ENCODE peak calls at places on chromosomes 4 and X, in six cellular contexts. G is left cardiac atrium, A is glutamatergic neuron, Q is astrocyte of the hippocampus, S is iris pigment epithelial cell, C is PC-3. Z is an unnamed sample.

GRCh38 chr4:6441202-6441582 is 31.2 kb downstream of the PPP2R2C start:
- DNase-seq in A (no peak), G (no peak), Q (no peak), C (no peak), S (no peak), Z (no peak)

GRCh38 chr4:124854968-124855367 is 142.4 kb upstream of the ANKRD50 start:
- DNase-seq in C (no peak), G (no peak), S (peak; percentile 65), Q (peak; percentile 66), A (no peak), Z (no peak)

GRCh38 chr4:145339075-145339725 is 142.5 kb upstream of the SMAD1 start:
- DNase-seq in S (no peak), A (no peak), C (no peak), Q (no peak), G (no peak), Z (no peak)

GRCh38 chr4:166091914-166092510 is 219.0 kb downstream of the TLL1 start:
- DNase-seq in C (peak; percentile 64), A (no peak), Q (peak; percentile 55), S (peak; percentile 38), G (no peak), Z (no peak)

GRCh38 chr4:13911256-13911655 is 283.7 kb upstream of the BOD1L1 start:
- DNase-seq in Q (no peak), G (no peak), C (no peak), S (no peak), A (no peak), Z (no peak)

GRCh38 chr4:98626350-98626749 is 32.1 kb downstream of the TSPAN5 start:
- DNase-seq in Q (peak; percentile 93), A (no peak), G (peak; percentile 34), S (peak; percentile 96), C (peak; percentile 89), Z (no peak)

GRCh38 chr4:117596917-117597316 is 437.4 kb upstream of the NDST3 start:
- DNase-seq in G (no peak), Q (no peak), C (no peak), S (no peak), A (no peak), Z (no peak)

GRCh38 chrX:112961981-112962380 is 121.3 kb upstream of the AMOT start:
- DNase-seq in S (no peak), Q (peak; percentile 24), C (no peak), G (no peak), A (no peak), Z (no peak)

GRCh38 chrX:12975999-12976558 is 1.2 kb downstream of the TMSB4X start:
- DNase-seq in S (peak; percentile 43), G (peak; percentile 42), Q (peak; percentile 71), A (peak; percentile 49), C (peak; percentile 43), Z (no peak)

GRCh38 chr4:139171878-139172691 is 4.9 kb downstream of the ELF2 start:
- DNase-seq in G (no peak), A (no peak), S (peak; percentile 84), Q (peak; percentile 17), C (peak; percentile 54), Z (no peak)

GRCh38 chr4:150986085-150986484 is 29.0 kb downstream of the LRBA start:
- DNase-seq in S (no peak), G (no peak), A (no peak), Q (no peak), C (no peak), Z (no peak)

GRCh38 chr4:98612318-98613250 is 45.8 kb downstream of the TSPAN5 start:
- DNase-seq in Q (peak; percentile 52), G (no peak), A (no peak), S (no peak), C (no peak), Z (no peak)

GRCh38 chr4:75514949-75515612 is 808 bp downstream of the THAP6 start:
- DNase-seq in Q (no peak), A (no peak), C (no peak), G (no peak), S (no peak), Z (no peak)

GRCh38 chr4:107689912-107690587 is 30.0 kb downstream of the PAPSS1 start:
- DNase-seq in Q (peak; percentile 75), G (no peak), S (peak; percentile 93), C (peak; percentile 90), A (no peak), Z (no peak)

GRCh38 chr4:75555294-75556164 is at the start of gene ODAPH:
- DNase-seq in G (no peak), S (peak; percentile 87), A (no peak), C (peak; percentile 76), Q (peak; percentile 92), Z (no peak)

GRCh38 chr4:130591091-130591490 is 1495.1 kb downstream of the C4orf33 start:
- DNase-seq in G (no peak), A (no peak), C (no peak), Q (no peak), S (no peak), Z (no peak)

GRCh38 chrX:131675596-131676194 is 131.8 kb downstream of the OR13H1 start:
- DNase-seq in C (peak; percentile 45), S (peak; percentile 20), Q (peak; percentile 12), G (no peak), A (no peak), Z (no peak)

GRCh38 chr4:172983014-172983413 is 185.6 kb upstream of the GALNT7 start:
- DNase-seq in S (peak; percentile 61), A (no peak), C (no peak), G (no peak), Q (no peak), Z (no peak)

GRCh38 chr4:153661215-153661822 is 22.8 kb upstream of the TLR2 start:
- DNase-seq in C (no peak), Q (no peak), S (peak; percentile 74), G (no peak), A (no peak), Z (no peak)

GRCh38 chrX:120228187-120228908 is 22.3 kb upstream of the ZBTB33 start:
- DNase-seq in S (peak; percentile 4), Q (no peak), C (no peak), A (no peak), G (no peak), Z (no peak)

GRCh38 chr4:82789377-82789776 is 9.2 kb downstream of the SCD5 start:
- DNase-seq in G (no peak), C (no peak), Q (peak; percentile 46), A (no peak), S (no peak), Z (peak; percentile 32)

GRCh38 chr4:109432676-109433075 is 939 bp upstream of the SEC24B start:
- DNase-seq in S (peak; percentile 83), G (no peak), C (no peak), A (no peak), Q (peak; percentile 70), Z (no peak)

GRCh38 chr4:56607926-56608325 is 73.2 kb downstream of the HOPX start:
- DNase-seq in C (no peak), A (no peak), Q (no peak), G (no peak), S (no peak), Z (no peak)

GRCh38 chrX:45322382-45322781 is 121.7 kb upstream of the DIPK2B start:
- DNase-seq in C (peak; percentile 92), S (peak; percentile 85), A (no peak), G (peak; percentile 16), Q (peak; percentile 87), Z (no peak)

GRCh38 chrX:68594769-68595168 is 52.7 kb upstream of the STARD8 start:
- DNase-seq in A (no peak), Q (no peak), G (no peak), S (no peak), C (no peak), Z (no peak)

GRCh38 chr4:175953960-175954521 is 111.6 kb upstream of the WDR17 start:
- DNase-seq in C (peak; percentile 35), A (no peak), Q (no peak), G (no peak), S (no peak), Z (no peak)